ENCODE peak calls at places on chromosomes 1 and 21, in nine cellular contexts. One of them, this sample, is unnamed.

GRCh38 chr1:32521165-32521564 is 18.1 kb upstream of the ZBTB8A start:
- DNase-seq in stimulated activated naive CD8-positive, alpha-beta T cell treated with anti-CD3 and anti-CD28 coated beads, Interleukin-15, Interleukin-2, amounts not matched to agents 100 U/mL and 50 U/mL, for 24 hours: no peak
- DNase-seq in stomach: no peak
- DNase-seq in hypothalamus: no peak
- DNase-seq in stimulated activated CD4-positive, alpha-beta T cell treated with anti-CD3 and anti-CD28 coated beads, Interleukin-4, amount 100 ng/mL, for 1 hour: no peak
- DNase-seq in Panc1: no peak
- DNase-seq in substantia nigra: no peak
- DNase-seq in upper lobe of left lung: no peak
- DNase-seq in EH: no peak
- DNase-seq in this sample: no peak

GRCh38 chr1:51661081-51661518 is 44.2 kb downstream of the OSBPL9 start:
- DNase-seq in stimulated activated naive CD8-positive, alpha-beta T cell treated with anti-CD3 and anti-CD28 coated beads, Interleukin-15, Interleukin-2, amounts not matched to agents 100 U/mL and 50 U/mL, for 24 hours: no peak
- DNase-seq in stomach: no peak
- DNase-seq in hypothalamus: no peak
- DNase-seq in stimulated activated CD4-positive, alpha-beta T cell treated with anti-CD3 and anti-CD28 coated beads, Interleukin-4, amount 100 ng/mL, for 1 hour: no peak
- DNase-seq in Panc1: peak; percentile 35
- DNase-seq in substantia nigra: no peak
- DNase-seq in upper lobe of left lung: no peak
- DNase-seq in EH: peak; percentile 99
- DNase-seq in this sample: peak; percentile 96

GRCh38 chr1:11707621-11708276 is 16.2 kb downstream of the DRAXIN start:
- DNase-seq in stimulated activated naive CD8-positive, alpha-beta T cell treated with anti-CD3 and anti-CD28 coated beads, Interleukin-15, Interleukin-2, amounts not matched to agents 100 U/mL and 50 U/mL, for 24 hours: no peak
- DNase-seq in stomach: peak; percentile 85
- DNase-seq in hypothalamus: peak; percentile 30
- DNase-seq in stimulated activated CD4-positive, alpha-beta T cell treated with anti-CD3 and anti-CD28 coated beads, Interleukin-4, amount 100 ng/mL, for 1 hour: no peak
- DNase-seq in Panc1: no peak
- DNase-seq in substantia nigra: no peak
- DNase-seq in upper lobe of left lung: peak; percentile 62
- DNase-seq in EH: no peak
- DNase-seq in this sample: no peak

GRCh38 chr1:17059391-17060128 is 5.7 kb upstream of the SDHB start:
- DNase-seq in stimulated activated naive CD8-positive, alpha-beta T cell treated with anti-CD3 and anti-CD28 coated beads, Interleukin-15, Interleukin-2, amounts not matched to agents 100 U/mL and 50 U/mL, for 24 hours: peak; percentile 47
- DNase-seq in stomach: peak; percentile 78
- DNase-seq in hypothalamus: peak; percentile 32
- DNase-seq in stimulated activated CD4-positive, alpha-beta T cell treated with anti-CD3 and anti-CD28 coated beads, Interleukin-4, amount 100 ng/mL, for 1 hour: peak; percentile 20
- DNase-seq in Panc1: peak; percentile 59
- DNase-seq in substantia nigra: peak; percentile 58
- DNase-seq in upper lobe of left lung: peak; percentile 85
- DNase-seq in EH: peak; percentile 77
- DNase-seq in this sample: peak; percentile 72

GRCh38 chr1:206912445-206913095 is 9.2 kb downstream of the FCMR start:
- DNase-seq in stimulated activated naive CD8-positive, alpha-beta T cell treated with anti-CD3 and anti-CD28 coated beads, Interleukin-15, Interleukin-2, amounts not matched to agents 100 U/mL and 50 U/mL, for 24 hours: peak; percentile 68
- DNase-seq in stomach: peak; percentile 75
- DNase-seq in hypothalamus: peak; percentile 15
- DNase-seq in stimulated activated CD4-positive, alpha-beta T cell treated with anti-CD3 and anti-CD28 coated beads, Interleukin-4, amount 100 ng/mL, for 1 hour: peak; percentile 47
- DNase-seq in Panc1: peak; percentile 57
- DNase-seq in substantia nigra: no peak
- DNase-seq in upper lobe of left lung: peak; percentile 73
- DNase-seq in EH: peak; percentile 82
- DNase-seq in this sample: peak; percentile 80

GRCh38 chr1:98468111-98468717 is 193.3 kb upstream of the SNX7 start:
- DNase-seq in stimulated activated naive CD8-positive, alpha-beta T cell treated with anti-CD3 and anti-CD28 coated beads, Interleukin-15, Interleukin-2, amounts not matched to agents 100 U/mL and 50 U/mL, for 24 hours: no peak
- DNase-seq in stomach: no peak
- DNase-seq in hypothalamus: no peak
- DNase-seq in stimulated activated CD4-positive, alpha-beta T cell treated with anti-CD3 and anti-CD28 coated beads, Interleukin-4, amount 100 ng/mL, for 1 hour: no peak
- DNase-seq in Panc1: peak; percentile 42
- DNase-seq in substantia nigra: no peak
- DNase-seq in upper lobe of left lung: no peak
- DNase-seq in EH: peak; percentile 69
- DNase-seq in this sample: peak; percentile 77

GRCh38 chr1:118767971-118768370 is 220.2 kb downstream of the TBX15 start:
- DNase-seq in stimulated activated naive CD8-positive, alpha-beta T cell treated with anti-CD3 and anti-CD28 coated beads, Interleukin-15, Interleukin-2, amounts not matched to agents 100 U/mL and 50 U/mL, for 24 hours: no peak
- DNase-seq in stomach: no peak
- DNase-seq in hypothalamus: no peak
- DNase-seq in stimulated activated CD4-positive, alpha-beta T cell treated with anti-CD3 and anti-CD28 coated beads, Interleukin-4, amount 100 ng/mL, for 1 hour: no peak
- DNase-seq in Panc1: no peak
- DNase-seq in substantia nigra: no peak
- DNase-seq in upper lobe of left lung: no peak
- DNase-seq in EH: no peak
- DNase-seq in this sample: no peak

GRCh38 chr1:203151362-203152157 is 24.0 kb downstream of the ADORA1 start:
- DNase-seq in stimulated activated naive CD8-positive, alpha-beta T cell treated with anti-CD3 and anti-CD28 coated beads, Interleukin-15, Interleukin-2, amounts not matched to agents 100 U/mL and 50 U/mL, for 24 hours: no peak
- DNase-seq in stomach: no peak
- DNase-seq in hypothalamus: no peak
- DNase-seq in stimulated activated CD4-positive, alpha-beta T cell treated with anti-CD3 and anti-CD28 coated beads, Interleukin-4, amount 100 ng/mL, for 1 hour: no peak
- DNase-seq in Panc1: no peak
- DNase-seq in substantia nigra: no peak
- DNase-seq in upper lobe of left lung: no peak
- DNase-seq in EH: no peak
- DNase-seq in this sample: no peak

GRCh38 chr1:31164291-31164690 is 75.4 kb downstream of the NKAIN1 start:
- DNase-seq in stimulated activated naive CD8-positive, alpha-beta T cell treated with anti-CD3 and anti-CD28 coated beads, Interleukin-15, Interleukin-2, amounts not matched to agents 100 U/mL and 50 U/mL, for 24 hours: no peak
- DNase-seq in stomach: no peak
- DNase-seq in hypothalamus: no peak
- DNase-seq in stimulated activated CD4-positive, alpha-beta T cell treated with anti-CD3 and anti-CD28 coated beads, Interleukin-4, amount 100 ng/mL, for 1 hour: no peak
- DNase-seq in Panc1: no peak
- DNase-seq in substantia nigra: no peak
- DNase-seq in upper lobe of left lung: no peak
- DNase-seq in EH: no peak
- DNase-seq in this sample: no peak

GRCh38 chr1:218394416-218394815 is 49.3 kb downstream of the TGFB2 start:
- DNase-seq in stimulated activated naive CD8-positive, alpha-beta T cell treated with anti-CD3 and anti-CD28 coated beads, Interleukin-15, Interleukin-2, amounts not matched to agents 100 U/mL and 50 U/mL, for 24 hours: no peak
- DNase-seq in stomach: no peak
- DNase-seq in hypothalamus: no peak
- DNase-seq in stimulated activated CD4-positive, alpha-beta T cell treated with anti-CD3 and anti-CD28 coated beads, Interleukin-4, amount 100 ng/mL, for 1 hour: no peak
- DNase-seq in Panc1: no peak
- DNase-seq in substantia nigra: no peak
- DNase-seq in upper lobe of left lung: no peak
- DNase-seq in EH: no peak
- DNase-seq in this sample: no peak

GRCh38 chr1:152855661-152856060 is 4.1 kb upstream of the LCE7A start:
- DNase-seq in stimulated activated naive CD8-positive, alpha-beta T cell treated with anti-CD3 and anti-CD28 coated beads, Interleukin-15, Interleukin-2, amounts not matched to agents 100 U/mL and 50 U/mL, for 24 hours: no peak
- DNase-seq in stomach: no peak
- DNase-seq in hypothalamus: no peak
- DNase-seq in stimulated activated CD4-positive, alpha-beta T cell treated with anti-CD3 and anti-CD28 coated beads, Interleukin-4, amount 100 ng/mL, for 1 hour: no peak
- DNase-seq in Panc1: no peak
- DNase-seq in substantia nigra: no peak
- DNase-seq in upper lobe of left lung: no peak
- DNase-seq in EH: peak; percentile 46
- DNase-seq in this sample: no peak

GRCh38 chr21:32325706-32326105 is 27.1 kb downstream of the MRAP start:
- DNase-seq in stimulated activated naive CD8-positive, alpha-beta T cell treated with anti-CD3 and anti-CD28 coated beads, Interleukin-15, Interleukin-2, amounts not matched to agents 100 U/mL and 50 U/mL, for 24 hours: no peak
- DNase-seq in stomach: no peak
- DNase-seq in hypothalamus: peak; percentile 20
- DNase-seq in stimulated activated CD4-positive, alpha-beta T cell treated with anti-CD3 and anti-CD28 coated beads, Interleukin-4, amount 100 ng/mL, for 1 hour: no peak
- DNase-seq in Panc1: no peak
- DNase-seq in substantia nigra: no peak
- DNase-seq in upper lobe of left lung: no peak
- DNase-seq in EH: no peak
- DNase-seq in this sample: no peak

GRCh38 chr1:183635112-183635605 is 424 bp downstream of the ARPC5 start:
- DNase-seq in stimulated activated naive CD8-positive, alpha-beta T cell treated with anti-CD3 and anti-CD28 coated beads, Interleukin-15, Interleukin-2, amounts not matched to agents 100 U/mL and 50 U/mL, for 24 hours: peak; percentile 41
- DNase-seq in stomach: peak; percentile 49
- DNase-seq in hypothalamus: peak; percentile 44
- DNase-seq in stimulated activated CD4-positive, alpha-beta T cell treated with anti-CD3 and anti-CD28 coated beads, Interleukin-4, amount 100 ng/mL, for 1 hour: peak; percentile 33
- DNase-seq in Panc1: no peak
- DNase-seq in substantia nigra: no peak
- DNase-seq in upper lobe of left lung: peak; percentile 47
- DNase-seq in EH: peak; percentile 43
- DNase-seq in this sample: peak; percentile 20

GRCh38 chr1:70528591-70529333 is 117.7 kb downstream of the CTH start:
- DNase-seq in stimulated activated naive CD8-positive, alpha-beta T cell treated with anti-CD3 and anti-CD28 coated beads, Interleukin-15, Interleukin-2, amounts not matched to agents 100 U/mL and 50 U/mL, for 24 hours: peak; percentile 7
- DNase-seq in stomach: no peak
- DNase-seq in hypothalamus: no peak
- DNase-seq in stimulated activated CD4-positive, alpha-beta T cell treated with anti-CD3 and anti-CD28 coated beads, Interleukin-4, amount 100 ng/mL, for 1 hour: no peak
- DNase-seq in Panc1: peak; percentile 13
- DNase-seq in substantia nigra: no peak
- DNase-seq in upper lobe of left lung: no peak
- DNase-seq in EH: peak; percentile 37
- DNase-seq in this sample: peak; percentile 38

GRCh38 chr1:46606255-46606965 is 2.3 kb upstream of the MKNK1 start:
- DNase-seq in stimulated activated naive CD8-positive, alpha-beta T cell treated with anti-CD3 and anti-CD28 coated beads, Interleukin-15, Interleukin-2, amounts not matched to agents 100 U/mL and 50 U/mL, for 24 hours: no peak
- DNase-seq in stomach: no peak
- DNase-seq in hypothalamus: no peak
- DNase-seq in stimulated activated CD4-positive, alpha-beta T cell treated with anti-CD3 and anti-CD28 coated beads, Interleukin-4, amount 100 ng/mL, for 1 hour: no peak
- DNase-seq in Panc1: no peak
- DNase-seq in substantia nigra: no peak
- DNase-seq in upper lobe of left lung: no peak
- DNase-seq in EH: peak; percentile 16
- DNase-seq in this sample: no peak

GRCh38 chr21:37710555-37711293 is 205.5 kb downstream of the KCNJ6 start:
- DNase-seq in stimulated activated naive CD8-positive, alpha-beta T cell treated with anti-CD3 and anti-CD28 coated beads, Interleukin-15, Interleukin-2, amounts not matched to agents 100 U/mL and 50 U/mL, for 24 hours: no peak
- DNase-seq in stomach: no peak
- DNase-seq in hypothalamus: no peak
- DNase-seq in stimulated activated CD4-positive, alpha-beta T cell treated with anti-CD3 and anti-CD28 coated beads, Interleukin-4, amount 100 ng/mL, for 1 hour: no peak
- DNase-seq in Panc1: no peak
- DNase-seq in substantia nigra: no peak
- DNase-seq in upper lobe of left lung: no peak
- DNase-seq in EH: peak; percentile 68
- DNase-seq in this sample: peak; percentile 92

GRCh38 chr21:41961753-41962152 is 7.9 kb upstream of the C2CD2 start:
- DNase-seq in stimulated activated naive CD8-positive, alpha-beta T cell treated with anti-CD3 and anti-CD28 coated beads, Interleukin-15, Interleukin-2, amounts not matched to agents 100 U/mL and 50 U/mL, for 24 hours: no peak
- DNase-seq in stomach: no peak
- DNase-seq in hypothalamus: no peak
- DNase-seq in stimulated activated CD4-positive, alpha-beta T cell treated with anti-CD3 and anti-CD28 coated beads, Interleukin-4, amount 100 ng/mL, for 1 hour: no peak
- DNase-seq in Panc1: no peak
- DNase-seq in substantia nigra: no peak
- DNase-seq in upper lobe of left lung: no peak
- DNase-seq in EH: no peak
- DNase-seq in this sample: no peak

GRCh38 chr1:154714638-154715037 is 106.7 kb upstream of the ADAR start:
- DNase-seq in stimulated activated naive CD8-positive, alpha-beta T cell treated with anti-CD3 and anti-CD28 coated beads, Interleukin-15, Interleukin-2, amounts not matched to agents 100 U/mL and 50 U/mL, for 24 hours: no peak
- DNase-seq in stomach: peak; percentile 33
- DNase-seq in hypothalamus: no peak
- DNase-seq in stimulated activated CD4-positive, alpha-beta T cell treated with anti-CD3 and anti-CD28 coated beads, Interleukin-4, amount 100 ng/mL, for 1 hour: no peak
- DNase-seq in Panc1: no peak
- DNase-seq in substantia nigra: no peak
- DNase-seq in upper lobe of left lung: peak; percentile 62
- DNase-seq in EH: peak; percentile 36
- DNase-seq in this sample: no peak

GRCh38 chr1:226733309-226733708 is 5.8 kb downstream of the ITPKB start:
- DNase-seq in stimulated activated naive CD8-positive, alpha-beta T cell treated with anti-CD3 and anti-CD28 coated beads, Interleukin-15, Interleukin-2, amounts not matched to agents 100 U/mL and 50 U/mL, for 24 hours: peak; percentile 45
- DNase-seq in stomach: no peak
- DNase-seq in hypothalamus: no peak
- DNase-seq in stimulated activated CD4-positive, alpha-beta T cell treated with anti-CD3 and anti-CD28 coated beads, Interleukin-4, amount 100 ng/mL, for 1 hour: peak; percentile 43
- DNase-seq in Panc1: no peak
- DNase-seq in substantia nigra: no peak
- DNase-seq in upper lobe of left lung: no peak
- DNase-seq in EH: no peak
- DNase-seq in this sample: no peak

GRCh38 chr1:78060857-78061563 is 15.2 kb downstream of the GIPC2 start:
- DNase-seq in stimulated activated naive CD8-positive, alpha-beta T cell treated with anti-CD3 and anti-CD28 coated beads, Interleukin-15, Interleukin-2, amounts not matched to agents 100 U/mL and 50 U/mL, for 24 hours: no peak
- DNase-seq in stomach: no peak
- DNase-seq in hypothalamus: no peak
- DNase-seq in stimulated activated CD4-positive, alpha-beta T cell treated with anti-CD3 and anti-CD28 coated beads, Interleukin-4, amount 100 ng/mL, for 1 hour: no peak
- DNase-seq in Panc1: no peak
- DNase-seq in substantia nigra: no peak
- DNase-seq in upper lobe of left lung: no peak
- DNase-seq in EH: peak; percentile 38
- DNase-seq in this sample: no peak

GRCh38 chr1:115419571-115419970 is 81.5 kb upstream of the NGF start:
- DNase-seq in stimulated activated naive CD8-positive, alpha-beta T cell treated with anti-CD3 and anti-CD28 coated beads, Interleukin-15, Interleukin-2, amounts not matched to agents 100 U/mL and 50 U/mL, for 24 hours: no peak
- DNase-seq in stomach: no peak
- DNase-seq in hypothalamus: no peak
- DNase-seq in stimulated activated CD4-positive, alpha-beta T cell treated with anti-CD3 and anti-CD28 coated beads, Interleukin-4, amount 100 ng/mL, for 1 hour: no peak
- DNase-seq in Panc1: no peak
- DNase-seq in substantia nigra: no peak
- DNase-seq in upper lobe of left lung: no peak
- DNase-seq in EH: no peak
- DNase-seq in this sample: no peak

GRCh38 chr1:53559391-53559815 is 100.2 kb downstream of the DMRTB1 start:
- DNase-seq in stimulated activated naive CD8-positive, alpha-beta T cell treated with anti-CD3 and anti-CD28 coated beads, Interleukin-15, Interleukin-2, amounts not matched to agents 100 U/mL and 50 U/mL, for 24 hours: no peak
- DNase-seq in stomach: no peak
- DNase-seq in hypothalamus: no peak
- DNase-seq in stimulated activated CD4-positive, alpha-beta T cell treated with anti-CD3 and anti-CD28 coated beads, Interleukin-4, amount 100 ng/mL, for 1 hour: no peak
- DNase-seq in Panc1: no peak
- DNase-seq in substantia nigra: no peak
- DNase-seq in upper lobe of left lung: no peak
- DNase-seq in EH: no peak
- DNase-seq in this sample: no peak

GRCh38 chr1:97042551-97042950 is 321.0 kb downstream of the PTBP2 start:
- DNase-seq in stimulated activated naive CD8-positive, alpha-beta T cell treated with anti-CD3 and anti-CD28 coated beads, Interleukin-15, Interleukin-2, amounts not matched to agents 100 U/mL and 50 U/mL, for 24 hours: no peak
- DNase-seq in stomach: no peak
- DNase-seq in hypothalamus: no peak
- DNase-seq in stimulated activated CD4-positive, alpha-beta T cell treated with anti-CD3 and anti-CD28 coated beads, Interleukin-4, amount 100 ng/mL, for 1 hour: no peak
- DNase-seq in Panc1: no peak
- DNase-seq in substantia nigra: no peak
- DNase-seq in upper lobe of left lung: no peak
- DNase-seq in EH: peak; percentile 80
- DNase-seq in this sample: no peak

GRCh38 chr1:31064115-31064514 is 1.4 kb downstream of the PUM1 start:
- DNase-seq in stimulated activated naive CD8-positive, alpha-beta T cell treated with anti-CD3 and anti-CD28 coated beads, Interleukin-15, Interleukin-2, amounts not matched to agents 100 U/mL and 50 U/mL, for 24 hours: no peak
- DNase-seq in stomach: no peak
- DNase-seq in hypothalamus: no peak
- DNase-seq in stimulated activated CD4-positive, alpha-beta T cell treated with anti-CD3 and anti-CD28 coated beads, Interleukin-4, amount 100 ng/mL, for 1 hour: no peak
- DNase-seq in Panc1: no peak
- DNase-seq in substantia nigra: no peak
- DNase-seq in upper lobe of left lung: no peak
- DNase-seq in EH: peak; percentile 19
- DNase-seq in this sample: peak; percentile 52

GRCh38 chr1:96845464-96845863 is 123.9 kb downstream of the PTBP2 start:
- DNase-seq in stimulated activated naive CD8-positive, alpha-beta T cell treated with anti-CD3 and anti-CD28 coated beads, Interleukin-15, Interleukin-2, amounts not matched to agents 100 U/mL and 50 U/mL, for 24 hours: peak; percentile 43
- DNase-seq in stomach: peak; percentile 47
- DNase-seq in hypothalamus: no peak
- DNase-seq in stimulated activated CD4-positive, alpha-beta T cell treated with anti-CD3 and anti-CD28 coated beads, Interleukin-4, amount 100 ng/mL, for 1 hour: peak; percentile 4
- DNase-seq in Panc1: peak; percentile 20
- DNase-seq in substantia nigra: no peak
- DNase-seq in upper lobe of left lung: peak; percentile 38
- DNase-seq in EH: peak; percentile 13
- DNase-seq in this sample: peak; percentile 15

GRCh38 chr1:231701306-231701705 is 74.7 kb downstream of the DISC1 start:
- DNase-seq in stimulated activated naive CD8-positive, alpha-beta T cell treated with anti-CD3 and anti-CD28 coated beads, Interleukin-15, Interleukin-2, amounts not matched to agents 100 U/mL and 50 U/mL, for 24 hours: no peak
- DNase-seq in stomach: no peak
- DNase-seq in hypothalamus: no peak
- DNase-seq in stimulated activated CD4-positive, alpha-beta T cell treated with anti-CD3 and anti-CD28 coated beads, Interleukin-4, amount 100 ng/mL, for 1 hour: no peak
- DNase-seq in Panc1: no peak
- DNase-seq in substantia nigra: no peak
- DNase-seq in upper lobe of left lung: no peak
- DNase-seq in EH: peak; percentile 21
- DNase-seq in this sample: no peak

GRCh38 chr1:201461783-201462441 is 7.1 kb downstream of the PHLDA3 start:
- DNase-seq in stimulated activated naive CD8-positive, alpha-beta T cell treated with anti-CD3 and anti-CD28 coated beads, Interleukin-15, Interleukin-2, amounts not matched to agents 100 U/mL and 50 U/mL, for 24 hours: no peak
- DNase-seq in stomach: peak; percentile 67
- DNase-seq in hypothalamus: peak; percentile 72
- DNase-seq in stimulated activated CD4-positive, alpha-beta T cell treated with anti-CD3 and anti-CD28 coated beads, Interleukin-4, amount 100 ng/mL, for 1 hour: no peak
- DNase-seq in Panc1: peak; percentile 71
- DNase-seq in substantia nigra: peak; percentile 51
- DNase-seq in upper lobe of left lung: peak; percentile 79
- DNase-seq in EH: peak; percentile 98
- DNase-seq in this sample: peak; percentile 99

GRCh38 chr1:186142916-186143315 is 232.1 kb downstream of the TPR start:
- DNase-seq in stimulated activated naive CD8-positive, alpha-beta T cell treated with anti-CD3 and anti-CD28 coated beads, Interleukin-15, Interleukin-2, amounts not matched to agents 100 U/mL and 50 U/mL, for 24 hours: no peak
- DNase-seq in stomach: no peak
- DNase-seq in hypothalamus: no peak
- DNase-seq in stimulated activated CD4-positive, alpha-beta T cell treated with anti-CD3 and anti-CD28 coated beads, Interleukin-4, amount 100 ng/mL, for 1 hour: no peak
- DNase-seq in Panc1: no peak
- DNase-seq in substantia nigra: no peak
- DNase-seq in upper lobe of left lung: no peak
- DNase-seq in EH: no peak
- DNase-seq in this sample: no peak

GRCh38 chr1:9203623-9204022 is 31.0 kb upstream of the H6PD start:
- DNase-seq in stimulated activated naive CD8-positive, alpha-beta T cell treated with anti-CD3 and anti-CD28 coated beads, Interleukin-15, Interleukin-2, amounts not matched to agents 100 U/mL and 50 U/mL, for 24 hours: peak; percentile 55
- DNase-seq in stomach: no peak
- DNase-seq in hypothalamus: no peak
- DNase-seq in stimulated activated CD4-positive, alpha-beta T cell treated with anti-CD3 and anti-CD28 coated beads, Interleukin-4, amount 100 ng/mL, for 1 hour: no peak
- DNase-seq in Panc1: no peak
- DNase-seq in substantia nigra: no peak
- DNase-seq in upper lobe of left lung: no peak
- DNase-seq in EH: no peak
- DNase-seq in this sample: no peak